ENCODE peak calls at places on chromosomes 2 and 18, in ten cellular contexts. F, K, L, R, Z, H, J, E, D and O are unnamed samples.

GRCh38 chr2:26691881-26692813 is at the start of gene KCNK3:
- DNase-seq in H (no peak), F (peak), K (peak), Z (peak), L (peak), D (peak), E (peak), J (peak), R (peak), O (peak)

GRCh38 chr18:57780318-57781127 is 22.6 kb downstream of the ATP8B1 start:
- DNase-seq in R (no peak), L (peak), Z (peak), J (no peak), D (no peak), H (no peak), E (no peak), K (peak), F (no peak), O (no peak)

GRCh38 chr2:112154246-112155110 is 16.3 kb downstream of the FBLN7 start:
- DNase-seq in K (no peak), Z (no peak), F (no peak), J (no peak), D (no peak), E (peak), H (no peak), R (no peak), L (no peak), O (no peak)

GRCh38 chr2:201132518-201132917 is 16.6 kb downstream of the CFLAR start:
- DNase-seq in F (no peak), Z (no peak), L (no peak), E (no peak), K (no peak), R (no peak), J (no peak), D (no peak), H (no peak), O (no peak)

GRCh38 chr2:50395510-50396300 is 636.2 kb downstream of the NRXN1 start:
- DNase-seq in R (no peak), Z (no peak), L (no peak), D (no peak), F (no peak), H (no peak), E (no peak), J (no peak), K (no peak), O (no peak)

GRCh38 chr2:173033080-173033479 is 42.6 kb upstream of the MAP3K20 start:
- DNase-seq in D (no peak), H (peak), E (no peak), Z (no peak), F (no peak), K (no peak), J (no peak), L (no peak), R (no peak), O (no peak)

GRCh38 chr18:9688036-9688741 is 19.9 kb upstream of the RAB31 start:
- DNase-seq in H (no peak), K (peak), J (no peak), R (no peak), Z (peak), L (no peak), E (no peak), F (no peak), D (no peak), O (no peak)

GRCh38 chr18:57691363-57691762 is 69.7 kb upstream of the NARS1 start:
- DNase-seq in F (no peak), L (no peak), H (no peak), R (no peak), E (no peak), K (no peak), D (no peak), J (no peak), Z (no peak), O (no peak)

DNA sequence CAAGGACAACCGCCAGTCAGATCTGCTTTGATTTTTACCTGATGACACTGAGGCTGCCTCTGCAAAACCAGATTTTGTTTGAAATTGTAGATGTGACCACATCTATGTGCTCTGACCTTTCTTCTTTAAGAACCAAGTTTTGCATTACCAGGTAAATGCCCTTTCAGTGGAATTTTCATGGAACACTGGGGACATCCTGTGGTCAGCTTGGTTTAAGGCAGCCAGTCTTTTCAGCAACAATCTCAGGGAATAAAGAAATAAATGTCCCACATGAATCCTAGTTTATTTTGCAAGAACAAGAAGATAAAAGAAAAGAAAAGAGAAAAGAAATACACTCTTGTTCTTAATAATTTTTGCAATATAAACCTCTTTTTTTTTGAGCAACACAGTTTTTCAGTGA is 90.6 kb downstream of the POU3F3 start:
- DNase-seq in L (no peak), E (no peak), R (no peak), K (peak), D (peak), J (peak), Z (no peak), F (peak), H (no peak), O (no peak)
- TF ChIP-seq CTCF in L (no peak), E (no peak), R (no peak), K (peak), D (peak), J (peak), Z (no peak), F (peak), H (peak), O (peak)

DNA sequence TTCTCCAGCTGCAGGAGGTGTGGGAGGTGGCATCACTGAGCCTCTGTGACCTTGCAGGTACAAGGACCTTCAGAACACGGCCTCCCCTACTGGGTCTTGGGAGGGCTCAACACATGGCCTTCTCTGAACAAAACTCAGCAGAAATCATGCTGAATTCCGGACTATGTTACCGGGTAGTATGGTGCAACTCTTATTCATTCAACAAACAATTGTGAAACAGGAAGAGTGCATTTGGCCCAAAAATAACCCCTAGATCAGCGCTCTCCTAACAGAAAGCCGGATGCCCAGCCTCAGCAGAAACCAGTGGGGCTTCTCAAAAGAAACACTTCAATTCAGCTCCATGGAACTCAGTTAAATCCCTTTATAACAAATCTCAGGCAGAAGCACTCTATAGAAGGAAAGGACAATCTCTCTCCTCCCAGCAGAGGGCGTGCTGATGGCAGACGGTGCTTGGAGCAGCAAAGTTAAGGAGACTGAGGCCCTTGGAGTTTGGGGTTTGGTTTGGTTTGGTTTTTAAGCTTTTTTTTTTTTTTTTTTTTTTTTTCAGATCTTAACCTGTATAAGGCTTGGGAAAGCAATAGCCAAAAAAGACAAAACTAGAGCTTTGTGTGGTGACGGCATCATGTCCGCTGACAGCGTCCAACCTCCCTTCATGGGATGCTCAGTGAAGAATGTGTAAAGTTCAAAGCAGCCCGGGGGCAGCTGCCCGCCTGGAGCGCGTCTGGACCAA is 104.2 kb upstream of the SALL3 start:
- DNase-seq in D (peak), H (no peak), Z (peak), R (no peak), E (no peak), F (peak), K (peak), L (peak), J (peak), O (no peak)
- TF ChIP-seq CTCF in D (peak), H (peak), Z (peak), R (no peak), E (no peak), F (peak), K (no peak), L (peak), J (peak), O (peak)

DNA sequence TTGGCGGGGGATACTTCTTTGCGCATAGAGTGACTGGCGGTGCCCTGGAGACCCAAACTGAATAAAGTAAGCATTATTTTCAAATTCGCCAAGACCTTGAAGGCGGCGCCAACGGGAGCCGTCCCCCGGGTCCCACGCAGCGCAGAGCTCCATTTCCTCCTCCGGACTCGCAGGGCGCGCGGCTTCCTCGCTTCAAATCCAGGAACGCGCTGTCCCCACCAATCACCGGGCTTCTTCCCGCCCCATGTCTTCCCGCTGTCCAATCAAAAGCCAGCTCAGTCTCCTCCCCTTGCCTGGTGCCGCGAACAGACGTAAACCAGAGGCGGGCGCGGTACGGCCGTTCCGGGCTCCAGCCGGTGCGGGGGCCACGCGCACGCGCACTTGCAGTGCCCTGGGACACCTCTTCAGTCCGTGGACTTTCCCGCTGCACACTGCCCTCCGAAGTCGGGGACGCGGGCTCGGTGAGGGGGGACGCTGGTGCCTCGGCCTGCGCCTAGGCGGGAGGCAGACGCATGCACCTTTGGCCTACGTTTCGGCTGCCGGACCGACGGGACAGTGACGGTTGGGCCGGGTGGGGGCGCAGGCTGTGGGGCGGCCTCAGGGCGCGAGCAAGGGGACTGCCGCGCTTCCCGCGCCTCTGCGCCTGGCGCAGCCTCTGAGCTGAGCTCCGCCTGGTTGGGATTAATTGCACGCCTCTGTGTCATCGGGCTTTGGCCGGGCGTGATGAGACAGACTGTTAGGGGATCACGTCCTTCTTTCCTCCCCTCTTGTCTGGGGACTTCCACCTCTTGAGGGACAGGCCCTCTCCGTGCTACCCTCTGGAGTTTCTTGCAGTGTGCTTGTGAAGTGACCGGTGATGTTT is at the start of gene CEP192:
- DNase-seq in J (peak), F (peak), H (peak), E (peak), K (peak), D (peak), R (peak), Z (peak), L (peak), O (peak)
- TF ChIP-seq CTCF in J (no peak), F (no peak), H (no peak), E (no peak), K (no peak), D (no peak), R (no peak), Z (no peak), L (no peak), O (no peak)

GRCh38 chr2:159774370-159774990 is 23.5 kb downstream of the CD302 start:
- DNase-seq in L (no peak), D (no peak), F (no peak), H (no peak), K (no peak), Z (peak), E (no peak), J (no peak), R (no peak), O (no peak)

GRCh38 chr2:159773876-159774275 is 24.1 kb downstream of the CD302 start:
- DNase-seq in E (no peak), K (no peak), D (no peak), F (no peak), Z (peak), J (no peak), H (no peak), L (no peak), R (no peak), O (no peak)

GRCh38 chr2:159773426-159773825 is 24.6 kb downstream of the CD302 start:
- DNase-seq in R (no peak), H (no peak), F (no peak), L (no peak), D (no peak), Z (peak), K (no peak), E (no peak), J (no peak), O (no peak)

GRCh38 chr2:159775006-159775405 is 23.0 kb downstream of the CD302 start:
- DNase-seq in R (no peak), J (no peak), D (no peak), H (no peak), F (no peak), E (no peak), K (no peak), Z (peak), L (no peak), O (no peak)

GRCh38 chr2:159776321-159776720 is 21.7 kb downstream of the CD302 start:
- DNase-seq in H (no peak), L (no peak), Z (no peak), K (no peak), D (no peak), R (no peak), J (no peak), E (no peak), F (no peak), O (no peak)
- TF ChIP-seq CTCF in H (peak), L (no peak), Z (peak), K (no peak), D (no peak), R (no peak), J (no peak), E (no peak), F (peak), O (peak)

GRCh38 chr2:14451312-14451711 is 181.2 kb upstream of the LRATD1 start:
- DNase-seq in K (no peak), H (no peak), R (no peak), D (no peak), J (no peak), E (no peak), F (no peak), Z (no peak), L (no peak), O (no peak)
- TF ChIP-seq CTCF in K (peak), H (no peak), R (no peak), D (no peak), J (no peak), E (no peak), F (peak), Z (no peak), L (peak), O (peak)

GRCh38 chr2:98114643-98115355 is 27.8 kb downstream of the VWA3B start:
- DNase-seq in K (no peak), D (no peak), H (no peak), J (no peak), E (no peak), R (no peak), L (no peak), F (no peak), Z (no peak), O (no peak)
- TF ChIP-seq CTCF in K (no peak), D (no peak), H (no peak), J (no peak), E (no peak), R (no peak), L (no peak), F (no peak), Z (no peak), O (no peak)

GRCh38 chr2:219496247-219496646 is 2.4 kb upstream of the GMPPA start:
- DNase-seq in J (no peak), K (no peak), H (no peak), L (no peak), F (no peak), D (no peak), Z (no peak), R (no peak), E (no peak), O (no peak)

GRCh38 chr2:219496781-219497494 is 1.8 kb upstream of the GMPPA start:
- DNase-seq in Z (no peak), J (no peak), L (no peak), K (no peak), H (no peak), D (peak), E (no peak), R (peak), F (no peak), O (no peak)

GRCh38 chr2:219497495-219498279 is 1.0 kb upstream of the GMPPA start:
- DNase-seq in L (peak), Z (peak), D (peak), E (peak), R (peak), J (peak), K (peak), H (peak), F (peak), O (no peak)

GRCh38 chr2:219494952-219495530 is 3.6 kb upstream of the GMPPA start:
- DNase-seq in Z (no peak), J (no peak), H (no peak), D (no peak), R (no peak), F (no peak), L (no peak), K (no peak), E (no peak), O (no peak)

DNA sequence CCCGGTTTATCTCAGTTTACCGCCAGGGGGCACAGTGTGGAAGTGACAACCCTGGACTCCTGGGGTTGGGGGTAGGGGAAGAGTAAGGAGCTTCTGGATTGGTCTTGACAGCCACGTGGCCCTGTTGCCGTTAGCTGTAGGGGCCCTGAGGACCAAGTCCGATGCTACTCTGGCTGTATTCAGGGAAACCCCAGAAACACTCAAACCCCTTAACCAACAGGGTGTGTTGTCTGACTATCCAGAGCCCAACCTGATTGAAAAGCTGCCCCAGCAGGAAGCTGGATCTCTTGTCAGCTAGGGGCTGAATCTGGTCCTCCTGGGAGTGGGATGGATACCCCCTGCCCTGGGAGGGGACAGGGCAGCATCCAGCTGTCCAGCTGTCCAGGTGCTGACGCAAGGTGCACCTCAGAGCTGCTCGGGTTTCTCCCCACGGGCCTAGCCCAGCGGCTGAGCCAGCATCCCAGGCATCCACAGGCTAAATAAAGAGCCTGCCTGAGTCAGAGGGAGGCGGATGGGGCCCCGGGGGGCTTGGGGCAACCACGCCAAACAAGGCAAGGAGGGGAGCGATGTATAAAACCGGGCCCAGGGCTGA is 3.1 kb upstream of the GMPPA start:
- DNase-seq in R (peak), K (peak), Z (peak), H (peak), D (peak), E (peak), J (peak), L (peak), F (peak), O (no peak)
- TF ChIP-seq CTCF in R (peak), K (peak), Z (peak), H (peak), D (peak), E (peak), J (peak), L (peak), F (peak), O (peak)

DNA sequence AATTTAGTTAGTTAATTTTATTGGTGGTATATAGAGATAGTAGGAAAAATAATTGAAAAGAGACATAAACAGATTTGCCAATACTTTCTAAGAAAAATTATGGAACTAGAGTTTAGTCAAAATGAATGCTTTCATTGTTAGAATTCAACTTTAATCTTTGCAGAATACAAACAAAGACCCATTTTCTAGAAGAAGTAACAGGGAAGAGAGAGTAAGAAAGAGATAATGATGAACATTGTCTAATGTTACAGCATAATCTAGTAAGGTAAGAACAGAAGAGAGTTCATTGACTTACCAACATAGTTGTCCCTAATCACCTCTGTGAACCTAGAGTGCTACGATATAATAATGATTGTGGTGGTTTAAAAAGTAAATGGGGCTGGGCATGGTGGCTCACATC is 23.7 kb downstream of the SCN1A start:
- DNase-seq in H (no peak), Z (no peak), D (no peak), J (no peak), K (no peak), L (no peak), R (no peak), E (no peak), F (no peak), O (no peak)
- TF ChIP-seq CTCF in H (no peak), Z (no peak), D (no peak), J (no peak), K (no peak), L (no peak), R (no peak), E (no peak), F (no peak), O (no peak)

GRCh38 chr2:100068395-100068794 is 74.0 kb downstream of the AFF3 start:
- DNase-seq in Z (no peak), F (no peak), D (no peak), R (no peak), L (no peak), H (no peak), J (no peak), E (no peak), K (no peak), O (no peak)

GRCh38 chr2:100070078-100070477 is 72.3 kb downstream of the AFF3 start:
- DNase-seq in Z (peak), K (no peak), L (no peak), R (no peak), J (peak), D (no peak), F (no peak), E (no peak), H (peak), O (no peak)

GRCh38 chr2:100066246-100066645 is 76.1 kb downstream of the AFF3 start:
- DNase-seq in F (no peak), R (no peak), L (no peak), K (no peak), E (no peak), D (no peak), H (no peak), J (no peak), Z (no peak), O (no peak)

GRCh38 chr2:100066856-100067255 is 75.5 kb downstream of the AFF3 start:
- DNase-seq in H (no peak), L (no peak), Z (no peak), K (no peak), F (no peak), E (no peak), J (no peak), R (no peak), D (no peak), O (no peak)

DNA sequence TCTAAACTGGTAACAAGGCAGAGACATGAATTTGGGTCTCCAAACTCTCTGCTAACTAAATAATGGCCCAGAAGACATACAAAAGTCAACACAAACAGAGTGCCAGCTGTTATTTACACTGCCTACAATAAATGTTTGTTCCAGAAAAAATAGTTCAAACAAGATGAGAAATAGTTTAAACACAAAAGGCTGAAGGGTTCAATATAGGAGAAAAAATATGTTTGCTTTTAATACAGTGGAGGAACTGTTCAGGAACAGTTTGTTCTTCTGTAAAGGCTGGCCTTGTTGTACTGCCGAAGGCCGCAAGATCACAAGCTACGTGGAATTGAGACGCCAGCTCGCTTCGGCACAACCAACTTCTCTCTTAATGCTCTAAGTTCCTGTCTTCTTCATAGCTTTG is 74.6 kb downstream of the AFF3 start:
- DNase-seq in R (no peak), F (no peak), H (no peak), L (no peak), J (no peak), E (no peak), Z (no peak), K (no peak), D (no peak), O (no peak)
- TF ChIP-seq CTCF in R (no peak), F (no peak), H (no peak), L (no peak), J (no peak), E (no peak), Z (no peak), K (no peak), D (no peak), O (no peak)